ENCODE peak calls at places on chromosomes 1 and 21, in four cellular contexts. One of them, this sample, is unnamed.

GRCh38 chr1:46461809-46462448 is 27.7 kb upstream of the DMBX1 start:
- DNase-seq in K562: no peak
- DNase-seq in GM12878: no peak
- DNase-seq in HepG2: no peak
- DNase-seq in this sample: no peak

GRCh38 chr1:109771712-109772657 is 8.3 kb upstream of the EPS8L3 start:
- DNase-seq in K562: no peak
- DNase-seq in GM12878: no peak
- DNase-seq in HepG2: peak
- DNase-seq in this sample: no peak

GRCh38 chr21:42102063-42102462 is 30.9 kb downstream of the UMODL1 start:
- DNase-seq in K562: no peak
- DNase-seq in GM12878: no peak
- DNase-seq in HepG2: no peak
- DNase-seq in this sample: no peak

GRCh38 chr1:65002508-65003315 is 36.4 kb upstream of the JAK1 start:
- DNase-seq in K562: no peak
- DNase-seq in GM12878: no peak
- DNase-seq in HepG2: no peak
- DNase-seq in this sample: peak

GRCh38 chr1:938088-938683 is 14.5 kb downstream of the SAMD11 start:
- DNase-seq in K562: peak
- DNase-seq in GM12878: no peak
- DNase-seq in HepG2: peak
- DNase-seq in this sample: no peak

GRCh38 chr1:2787163-2787911 is 14.2 kb downstream of the TTC34 start:
- DNase-seq in K562: no peak
- DNase-seq in GM12878: no peak
- DNase-seq in HepG2: no peak
- DNase-seq in this sample: no peak

GRCh38 chr1:42739753-42740700 is at the start of gene CLDN19:
- DNase-seq in K562: peak
- DNase-seq in GM12878: no peak
- DNase-seq in HepG2: peak
- DNase-seq in this sample: no peak

GRCh38 chr1:205376739-205377138 is 20.0 kb upstream of the KLHDC8A start:
- DNase-seq in K562: no peak
- DNase-seq in GM12878: no peak
- DNase-seq in HepG2: no peak
- DNase-seq in this sample: no peak

GRCh38 chr1:64019818-64020217 is 183.6 kb upstream of the UBE2U start:
- DNase-seq in K562: no peak
- DNase-seq in GM12878: peak
- DNase-seq in HepG2: no peak
- DNase-seq in this sample: no peak

GRCh38 chr1:183598386-183598785 is 8.1 kb upstream of the NCF2 start:
- DNase-seq in K562: no peak
- DNase-seq in GM12878: no peak
- DNase-seq in HepG2: no peak
- DNase-seq in this sample: no peak

GRCh38 chr1:157170677-157171515 is 32.7 kb upstream of the ETV3 start:
- DNase-seq in K562: peak
- DNase-seq in GM12878: no peak
- DNase-seq in HepG2: peak
- DNase-seq in this sample: peak

GRCh38 chr1:65108025-65108692 is 39.8 kb upstream of the AK4 start:
- DNase-seq in K562: no peak
- DNase-seq in GM12878: no peak
- DNase-seq in HepG2: no peak
- DNase-seq in this sample: no peak

GRCh38 chr1:184558691-184559090 is 171.9 kb downstream of the C1orf21 start:
- DNase-seq in K562: no peak
- DNase-seq in GM12878: no peak
- DNase-seq in HepG2: no peak
- DNase-seq in this sample: no peak

GRCh38 chr1:228830185-228830953 is 95.1 kb downstream of the RHOU start:
- DNase-seq in K562: no peak
- DNase-seq in GM12878: no peak
- DNase-seq in HepG2: no peak
- DNase-seq in this sample: no peak

GRCh38 chr1:58946390-58946789 is 162.5 kb upstream of the JUN start:
- DNase-seq in K562: no peak
- DNase-seq in GM12878: no peak
- DNase-seq in HepG2: no peak
- DNase-seq in this sample: no peak

GRCh38 chr1:231240531-231240882 is 505 bp upstream of the GNPAT start:
- DNase-seq in K562: no peak
- DNase-seq in GM12878: no peak
- DNase-seq in HepG2: no peak
- DNase-seq in this sample: peak

GRCh38 chr1:44417351-44418021 is 12.4 kb downstream of the RNF220 start:
- DNase-seq in K562: no peak
- DNase-seq in GM12878: no peak
- DNase-seq in HepG2: no peak
- DNase-seq in this sample: peak

GRCh38 chr1:118184737-118185082 is 318 bp downstream of the SPAG17 start:
- DNase-seq in K562: peak
- DNase-seq in GM12878: no peak
- DNase-seq in HepG2: no peak
- DNase-seq in this sample: no peak

GRCh38 chr1:158930504-158930903 is 848 bp upstream of the PYHIN1 start:
- DNase-seq in K562: no peak
- DNase-seq in GM12878: no peak
- DNase-seq in HepG2: no peak
- DNase-seq in this sample: no peak

GRCh38 chr1:11541956-11542355 is 63.0 kb downstream of the DISP3 start:
- DNase-seq in K562: no peak
- DNase-seq in GM12878: no peak
- DNase-seq in HepG2: no peak
- DNase-seq in this sample: no peak

GRCh38 chr1:72229893-72230292 is 52.4 kb downstream of the NEGR1 start:
- DNase-seq in K562: no peak
- DNase-seq in GM12878: no peak
- DNase-seq in HepG2: peak
- DNase-seq in this sample: no peak

GRCh38 chr1:185610954-185611353 is 123.2 kb upstream of the HMCN1 start:
- DNase-seq in K562: no peak
- DNase-seq in GM12878: no peak
- DNase-seq in HepG2: no peak
- DNase-seq in this sample: no peak

GRCh38 chr1:89809556-89809955 is 11.3 kb upstream of the LRRC8D start:
- DNase-seq in K562: no peak
- DNase-seq in GM12878: no peak
- DNase-seq in HepG2: no peak
- DNase-seq in this sample: no peak

GRCh38 chr1:92029241-92029922 is 403 bp upstream of the EPHX4 start:
- DNase-seq in K562: no peak
- DNase-seq in GM12878: no peak
- DNase-seq in HepG2: no peak
- DNase-seq in this sample: no peak

GRCh38 chr1:21293537-21294265 is 3.4 kb upstream of the ECE1 start:
- DNase-seq in K562: no peak
- DNase-seq in GM12878: peak
- DNase-seq in HepG2: no peak
- DNase-seq in this sample: no peak

GRCh38 chr21:35783686-35784085 is 276.6 kb downstream of the SETD4 start:
- DNase-seq in K562: no peak
- DNase-seq in GM12878: no peak
- DNase-seq in HepG2: no peak
- DNase-seq in this sample: no peak

GRCh38 chr1:29282924-29283803 is 46.8 kb downstream of the PTPRU start:
- DNase-seq in K562: peak
- DNase-seq in GM12878: no peak
- DNase-seq in HepG2: peak
- DNase-seq in this sample: peak

DNA sequence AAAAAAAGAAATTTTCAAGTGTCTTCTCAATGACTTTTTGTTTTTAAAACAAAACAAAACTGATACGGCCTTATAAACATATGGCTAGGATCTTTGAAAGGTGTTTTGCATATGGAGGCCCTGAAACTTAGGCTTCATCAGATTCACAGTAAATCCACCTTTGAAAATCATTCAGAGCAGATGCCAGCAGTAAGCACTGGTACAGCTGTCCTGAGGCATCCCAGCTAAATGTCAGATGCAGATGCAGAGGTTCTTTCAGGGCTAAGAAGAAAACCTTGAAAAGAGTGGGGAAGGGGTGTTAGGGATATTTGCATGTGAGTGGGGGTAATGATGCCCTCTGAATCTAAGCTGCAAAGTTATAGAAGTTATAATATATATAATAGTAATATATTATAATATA is 56.2 kb upstream of the GNG12 start:
- DNase-seq in K562: no peak
- DNase-seq in GM12878: no peak
- DNase-seq in HepG2: no peak
- DNase-seq in this sample: no peak
- TF ChIP-seq TARDBP in K562: no peak
- TF ChIP-seq TARDBP in GM12878: no peak
- TF ChIP-seq TARDBP in HepG2: no peak
- TF ChIP-seq TARDBP in this sample: no peak

GRCh38 chr1:234150892-234151291 is 222.4 kb upstream of the COA6 start:
- DNase-seq in K562: no peak
- DNase-seq in GM12878: no peak
- DNase-seq in HepG2: no peak
- DNase-seq in this sample: no peak

GRCh38 chr1:234149217-234149616 is 224.0 kb upstream of the COA6 start:
- DNase-seq in K562: no peak
- DNase-seq in GM12878: no peak
- DNase-seq in HepG2: no peak
- DNase-seq in this sample: no peak

GRCh38 chr1:234148816-234149215 is 224.4 kb upstream of the COA6 start:
- DNase-seq in K562: no peak
- DNase-seq in GM12878: no peak
- DNase-seq in HepG2: no peak
- DNase-seq in this sample: no peak

DNA sequence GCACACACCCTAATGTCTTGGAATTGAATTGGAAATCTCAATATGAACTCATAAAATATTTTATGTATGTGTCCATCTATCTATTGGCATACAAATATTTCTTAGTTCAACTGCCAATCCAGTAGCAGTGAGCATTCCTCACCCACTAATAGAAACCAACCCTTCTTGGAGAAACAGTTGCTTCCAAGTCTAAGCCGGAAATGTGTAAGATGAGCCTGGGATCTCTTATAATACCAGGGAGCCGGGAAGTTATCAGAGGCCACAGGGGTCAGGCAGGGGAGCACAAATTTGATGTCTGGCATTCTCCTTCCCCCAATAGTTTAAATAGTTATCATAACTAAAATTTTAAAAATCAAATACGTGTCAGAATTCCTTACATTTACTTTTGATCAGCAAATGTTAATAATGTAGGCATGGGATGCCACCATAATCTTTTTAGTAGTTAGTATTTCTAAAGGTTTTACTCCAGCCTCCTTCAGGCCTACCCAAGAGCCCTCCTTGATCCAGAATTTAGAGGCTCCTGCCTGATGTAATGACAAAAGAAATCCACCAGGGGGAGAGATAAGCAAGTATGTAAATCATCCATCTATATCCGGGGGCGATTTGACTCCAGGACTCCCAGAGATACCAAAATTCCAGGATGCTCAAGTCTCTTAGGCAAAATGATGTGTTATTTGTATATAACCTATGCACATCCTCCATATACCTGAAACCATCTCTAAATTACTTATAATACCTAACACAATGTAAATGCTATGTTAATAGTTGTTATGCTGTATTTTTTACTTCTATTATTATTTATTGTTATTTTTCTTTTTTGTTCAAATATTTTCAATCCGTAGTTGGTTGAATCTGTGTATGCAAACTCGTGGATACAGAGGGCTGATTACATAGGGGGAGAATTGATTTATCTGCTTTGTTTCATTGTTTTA is 218.7 kb upstream of the COA6 start:
- DNase-seq in K562: peak
- DNase-seq in GM12878: peak
- DNase-seq in HepG2: peak
- DNase-seq in this sample: peak
- TF ChIP-seq SP1 in K562: no peak
- TF ChIP-seq SP1 in GM12878: no peak
- TF ChIP-seq SP1 in HepG2: no peak
- TF ChIP-seq SP1 in this sample: no peak

DNA sequence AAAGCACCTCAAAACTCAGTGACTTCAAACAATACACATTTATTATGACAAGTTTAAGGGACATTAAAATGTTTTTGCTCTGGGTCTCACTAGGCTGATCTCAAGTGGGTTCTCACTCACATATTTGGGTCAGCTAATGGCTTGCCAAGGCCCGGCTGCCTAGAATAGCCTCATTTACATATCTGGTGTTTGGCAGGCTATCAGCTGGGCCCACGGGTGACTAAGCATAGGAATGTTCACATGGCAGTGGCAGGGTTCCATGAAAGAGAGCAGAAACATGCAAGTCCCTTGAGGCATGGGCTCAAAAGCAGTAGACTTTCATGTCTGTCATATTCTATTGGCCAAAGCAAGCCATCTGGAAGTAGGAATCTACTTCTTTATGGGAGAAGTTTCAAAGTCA is 492.6 kb downstream of the KCNT2 start:
- DNase-seq in K562: no peak
- DNase-seq in GM12878: no peak
- DNase-seq in HepG2: no peak
- DNase-seq in this sample: no peak
- TF ChIP-seq TARDBP in K562: no peak
- TF ChIP-seq TARDBP in GM12878: no peak
- TF ChIP-seq TARDBP in HepG2: no peak
- TF ChIP-seq TARDBP in this sample: no peak

GRCh38 chr1:14724234-14724633 is 125.7 kb downstream of the KAZN start:
- DNase-seq in K562: no peak
- DNase-seq in GM12878: no peak
- DNase-seq in HepG2: no peak
- DNase-seq in this sample: no peak

GRCh38 chr1:14726606-14727005 is 128.1 kb downstream of the KAZN start:
- DNase-seq in K562: no peak
- DNase-seq in GM12878: no peak
- DNase-seq in HepG2: no peak
- DNase-seq in this sample: no peak

GRCh38 chr1:14724697-14725096 is 126.2 kb downstream of the KAZN start:
- DNase-seq in K562: no peak
- DNase-seq in GM12878: no peak
- DNase-seq in HepG2: no peak
- DNase-seq in this sample: no peak

GRCh38 chr1:14723401-14723800 is 124.9 kb downstream of the KAZN start:
- DNase-seq in K562: no peak
- DNase-seq in GM12878: no peak
- DNase-seq in HepG2: no peak
- DNase-seq in this sample: no peak

DNA sequence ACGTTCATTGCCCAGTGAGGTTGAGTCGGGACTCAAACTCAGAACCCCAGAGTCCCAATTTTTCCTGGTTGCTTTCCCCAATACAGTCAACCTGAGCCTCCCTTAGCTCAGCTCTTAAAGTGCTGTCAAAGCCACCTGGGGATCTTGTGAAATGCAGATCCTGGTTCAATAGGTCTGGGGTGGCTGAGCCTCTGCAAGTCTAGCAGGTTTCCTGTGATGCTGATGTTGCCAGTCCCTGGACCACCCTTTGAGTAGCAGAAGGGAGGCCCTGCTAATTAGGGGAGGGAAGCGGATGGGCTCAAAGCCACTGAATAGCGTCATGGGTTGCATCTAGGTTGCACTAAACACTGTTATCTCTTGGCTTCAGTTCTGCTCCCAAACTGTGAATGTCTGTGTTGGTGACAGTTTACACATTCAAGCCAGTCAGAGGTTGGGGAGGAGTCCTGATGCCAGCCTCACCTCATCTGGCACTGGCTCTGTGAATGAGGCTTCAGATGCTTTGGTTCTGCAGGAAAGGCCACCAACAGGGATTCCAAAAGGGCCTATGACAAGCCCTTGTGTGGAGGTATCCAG is 127.2 kb downstream of the KAZN start:
- DNase-seq in K562: no peak
- DNase-seq in GM12878: no peak
- DNase-seq in HepG2: no peak
- DNase-seq in this sample: no peak
- TF ChIP-seq SP1 in K562: no peak
- TF ChIP-seq SP1 in GM12878: no peak
- TF ChIP-seq SP1 in HepG2: no peak
- TF ChIP-seq SP1 in this sample: no peak